ENCODE peak calls at places on chromosomes 6 and 20, in nine cellular contexts. One of them, this sample, is unnamed.

GRCh38 chr20:34083137-34083536 is 28.9 kb downstream of the EIF2S2 start:
- DNase-seq in A549: no peak
- DNase-seq in lower lobe of right lung: peak
- DNase-seq in MM.1S: no peak
- DNase-seq in adrenal gland: peak
- DNase-seq in epithelial cell of esophagus: peak
- DNase-seq in kidney: peak
- DNase-seq in K562: peak
- DNase-seq in IMR-90: peak
- DNase-seq in this sample: no peak

GRCh38 chr6:165439928-165440554 is 130.6 kb upstream of the C6orf118 start:
- DNase-seq in A549: peak
- DNase-seq in lower lobe of right lung: no peak
- DNase-seq in MM.1S: peak
- DNase-seq in adrenal gland: no peak
- DNase-seq in epithelial cell of esophagus: peak
- DNase-seq in kidney: no peak
- DNase-seq in K562: no peak
- DNase-seq in IMR-90: peak
- DNase-seq in this sample: no peak

GRCh38 chr20:46631874-46632446 is 19.3 kb downstream of the SLC13A3 start:
- DNase-seq in A549: no peak
- DNase-seq in lower lobe of right lung: no peak
- DNase-seq in MM.1S: no peak
- DNase-seq in adrenal gland: no peak
- DNase-seq in epithelial cell of esophagus: no peak
- DNase-seq in kidney: no peak
- DNase-seq in K562: no peak
- DNase-seq in IMR-90: no peak
- DNase-seq in this sample: no peak

GRCh38 chr20:8740265-8740664 is 328.6 kb upstream of the PLCB4 start:
- DNase-seq in A549: no peak
- DNase-seq in lower lobe of right lung: no peak
- DNase-seq in MM.1S: no peak
- DNase-seq in adrenal gland: no peak
- DNase-seq in epithelial cell of esophagus: no peak
- DNase-seq in kidney: no peak
- DNase-seq in K562: no peak
- DNase-seq in IMR-90: no peak
- DNase-seq in this sample: no peak

GRCh38 chr20:8131598-8132014 is 460 bp upstream of the PLCB1 start:
- DNase-seq in A549: no peak
- DNase-seq in lower lobe of right lung: peak
- DNase-seq in MM.1S: peak
- DNase-seq in adrenal gland: no peak
- DNase-seq in epithelial cell of esophagus: no peak
- DNase-seq in kidney: no peak
- DNase-seq in K562: no peak
- DNase-seq in IMR-90: peak
- DNase-seq in this sample: no peak

GRCh38 chr6:158853072-158853871 is 34.1 kb upstream of the EZR start:
- DNase-seq in A549: peak
- DNase-seq in lower lobe of right lung: peak
- DNase-seq in MM.1S: peak
- DNase-seq in adrenal gland: peak
- DNase-seq in epithelial cell of esophagus: peak
- DNase-seq in kidney: peak
- DNase-seq in K562: peak
- DNase-seq in IMR-90: peak
- DNase-seq in this sample: no peak

GRCh38 chr6:89439014-89439413 is 6.1 kb downstream of the ANKRD6 start:
- DNase-seq in A549: no peak
- DNase-seq in lower lobe of right lung: no peak
- DNase-seq in MM.1S: no peak
- DNase-seq in adrenal gland: no peak
- DNase-seq in epithelial cell of esophagus: no peak
- DNase-seq in kidney: no peak
- DNase-seq in K562: no peak
- DNase-seq in IMR-90: no peak
- DNase-seq in this sample: no peak

GRCh38 chr6:3195695-3196497 is 31.6 kb downstream of the TUBB2B start:
- DNase-seq in A549: peak
- DNase-seq in lower lobe of right lung: no peak
- DNase-seq in MM.1S: no peak
- DNase-seq in adrenal gland: no peak
- DNase-seq in epithelial cell of esophagus: no peak
- DNase-seq in kidney: no peak
- DNase-seq in K562: peak
- DNase-seq in IMR-90: no peak
- DNase-seq in this sample: no peak

GRCh38 chr6:30344868-30345671 is at the start of gene RPP21:
- DNase-seq in A549: peak
- DNase-seq in lower lobe of right lung: peak
- DNase-seq in MM.1S: peak
- DNase-seq in adrenal gland: peak
- DNase-seq in epithelial cell of esophagus: peak
- DNase-seq in kidney: peak
- DNase-seq in K562: peak
- DNase-seq in IMR-90: peak
- DNase-seq in this sample: peak
- TF ChIP-seq CTCF in A549: no peak
- TF ChIP-seq CTCF in lower lobe of right lung: no peak
- TF ChIP-seq CTCF in MM.1S: no peak
- TF ChIP-seq CTCF in adrenal gland: no peak
- TF ChIP-seq CTCF in epithelial cell of esophagus: no peak
- TF ChIP-seq CTCF in kidney: no peak
- TF ChIP-seq CTCF in K562: no peak
- TF ChIP-seq CTCF in IMR-90: no peak
- TF ChIP-seq CTCF in this sample: peak

DNA sequence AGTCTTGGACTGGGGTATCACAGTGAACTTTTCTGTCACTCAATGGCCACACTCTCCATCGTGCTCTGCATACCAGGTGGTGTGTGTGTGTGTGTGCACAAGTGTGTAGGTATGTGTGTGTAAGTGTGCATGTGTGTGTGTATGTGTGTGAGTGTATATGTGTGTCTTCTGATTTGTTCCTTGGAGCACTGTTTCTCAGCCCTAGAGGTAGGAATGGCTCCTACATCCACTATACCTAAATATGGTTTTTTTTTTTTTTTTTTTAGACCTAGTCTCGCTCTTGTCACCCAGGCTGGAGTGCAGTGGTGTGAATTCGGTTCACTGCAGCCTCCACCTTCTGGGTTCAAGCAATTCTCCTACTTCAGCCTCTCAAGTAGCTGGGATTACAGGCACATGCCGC is 236.6 kb downstream of the PHF3 start:
- DNase-seq in A549: no peak
- DNase-seq in lower lobe of right lung: no peak
- DNase-seq in MM.1S: no peak
- DNase-seq in adrenal gland: no peak
- DNase-seq in epithelial cell of esophagus: no peak
- DNase-seq in kidney: no peak
- DNase-seq in K562: no peak
- DNase-seq in IMR-90: no peak
- DNase-seq in this sample: no peak
- TF ChIP-seq CTCF in A549: no peak
- TF ChIP-seq CTCF in lower lobe of right lung: no peak
- TF ChIP-seq CTCF in MM.1S: no peak
- TF ChIP-seq CTCF in adrenal gland: no peak
- TF ChIP-seq CTCF in epithelial cell of esophagus: peak
- TF ChIP-seq CTCF in kidney: no peak
- TF ChIP-seq CTCF in K562: no peak
- TF ChIP-seq CTCF in IMR-90: no peak
- TF ChIP-seq CTCF in this sample: no peak

DNA sequence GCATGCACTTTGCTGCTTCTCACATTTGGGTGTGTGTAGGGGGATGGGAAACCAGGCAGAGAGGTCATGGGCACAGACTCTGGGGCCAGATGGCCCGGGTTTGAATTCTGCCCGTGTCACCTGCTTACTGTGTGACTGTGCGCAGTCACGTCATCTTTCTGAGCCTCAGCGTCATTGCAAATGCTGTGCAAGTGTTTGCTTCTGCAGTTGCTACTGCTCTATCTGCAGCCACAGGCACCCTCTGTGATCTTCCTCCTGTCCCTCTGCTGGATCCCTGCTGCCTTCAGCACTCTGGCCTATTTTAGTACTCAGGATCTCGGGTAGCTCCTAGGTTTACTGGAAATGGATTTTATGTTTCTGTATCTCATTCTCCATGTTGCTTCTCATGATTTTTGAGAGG is 40.6 kb upstream of the TULP1 start:
- DNase-seq in A549: no peak
- DNase-seq in lower lobe of right lung: no peak
- DNase-seq in MM.1S: no peak
- DNase-seq in adrenal gland: no peak
- DNase-seq in epithelial cell of esophagus: no peak
- DNase-seq in kidney: peak
- DNase-seq in K562: peak
- DNase-seq in IMR-90: no peak
- DNase-seq in this sample: no peak
- TF ChIP-seq CTCF in A549: no peak
- TF ChIP-seq CTCF in lower lobe of right lung: no peak
- TF ChIP-seq CTCF in MM.1S: no peak
- TF ChIP-seq CTCF in adrenal gland: no peak
- TF ChIP-seq CTCF in epithelial cell of esophagus: no peak
- TF ChIP-seq CTCF in kidney: no peak
- TF ChIP-seq CTCF in K562: no peak
- TF ChIP-seq CTCF in IMR-90: no peak
- TF ChIP-seq CTCF in this sample: no peak

GRCh38 chr6:162917506-162917905 is 189.7 kb downstream of the PACRG start:
- DNase-seq in A549: no peak
- DNase-seq in lower lobe of right lung: no peak
- DNase-seq in MM.1S: no peak
- DNase-seq in adrenal gland: no peak
- DNase-seq in epithelial cell of esophagus: no peak
- DNase-seq in kidney: no peak
- DNase-seq in K562: no peak
- DNase-seq in IMR-90: peak
- DNase-seq in this sample: no peak

GRCh38 chr6:162922816-162923215 is 195.0 kb downstream of the PACRG start:
- DNase-seq in A549: no peak
- DNase-seq in lower lobe of right lung: no peak
- DNase-seq in MM.1S: no peak
- DNase-seq in adrenal gland: no peak
- DNase-seq in epithelial cell of esophagus: no peak
- DNase-seq in kidney: no peak
- DNase-seq in K562: no peak
- DNase-seq in IMR-90: no peak
- DNase-seq in this sample: no peak

GRCh38 chr6:162921062-162921461 is 193.3 kb downstream of the PACRG start:
- DNase-seq in A549: no peak
- DNase-seq in lower lobe of right lung: no peak
- DNase-seq in MM.1S: no peak
- DNase-seq in adrenal gland: no peak
- DNase-seq in epithelial cell of esophagus: no peak
- DNase-seq in kidney: no peak
- DNase-seq in K562: no peak
- DNase-seq in IMR-90: no peak
- DNase-seq in this sample: no peak
- TF ChIP-seq CTCF in A549: no peak
- TF ChIP-seq CTCF in lower lobe of right lung: no peak
- TF ChIP-seq CTCF in MM.1S: no peak
- TF ChIP-seq CTCF in adrenal gland: no peak
- TF ChIP-seq CTCF in epithelial cell of esophagus: no peak
- TF ChIP-seq CTCF in kidney: no peak
- TF ChIP-seq CTCF in K562: no peak
- TF ChIP-seq CTCF in IMR-90: no peak
- TF ChIP-seq CTCF in this sample: no peak

GRCh38 chr6:150874184-150874583 is 8.7 kb downstream of the MTHFD1L start:
- DNase-seq in A549: no peak
- DNase-seq in lower lobe of right lung: no peak
- DNase-seq in MM.1S: no peak
- DNase-seq in adrenal gland: no peak
- DNase-seq in epithelial cell of esophagus: no peak
- DNase-seq in kidney: no peak
- DNase-seq in K562: no peak
- DNase-seq in IMR-90: no peak
- DNase-seq in this sample: no peak
- TF ChIP-seq CTCF in A549: no peak
- TF ChIP-seq CTCF in lower lobe of right lung: no peak
- TF ChIP-seq CTCF in MM.1S: no peak
- TF ChIP-seq CTCF in adrenal gland: no peak
- TF ChIP-seq CTCF in epithelial cell of esophagus: no peak
- TF ChIP-seq CTCF in kidney: no peak
- TF ChIP-seq CTCF in K562: no peak
- TF ChIP-seq CTCF in IMR-90: no peak
- TF ChIP-seq CTCF in this sample: no peak

GRCh38 chr6:32488085-32488484 is 42.0 kb downstream of the HLA-DRB5 start:
- DNase-seq in A549: no peak
- DNase-seq in lower lobe of right lung: no peak
- DNase-seq in MM.1S: no peak
- DNase-seq in adrenal gland: no peak
- DNase-seq in epithelial cell of esophagus: no peak
- DNase-seq in kidney: no peak
- DNase-seq in K562: no peak
- DNase-seq in IMR-90: no peak
- DNase-seq in this sample: no peak
- TF ChIP-seq CTCF in A549: no peak
- TF ChIP-seq CTCF in lower lobe of right lung: no peak
- TF ChIP-seq CTCF in MM.1S: no peak
- TF ChIP-seq CTCF in adrenal gland: no peak
- TF ChIP-seq CTCF in epithelial cell of esophagus: no peak
- TF ChIP-seq CTCF in kidney: no peak
- TF ChIP-seq CTCF in K562: no peak
- TF ChIP-seq CTCF in IMR-90: no peak
- TF ChIP-seq CTCF in this sample: no peak

GRCh38 chr6:2102316-2102883 is 143.0 kb downstream of the GMDS start:
- DNase-seq in A549: no peak
- DNase-seq in lower lobe of right lung: no peak
- DNase-seq in MM.1S: no peak
- DNase-seq in adrenal gland: no peak
- DNase-seq in epithelial cell of esophagus: no peak
- DNase-seq in kidney: no peak
- DNase-seq in K562: no peak
- DNase-seq in IMR-90: peak
- DNase-seq in this sample: no peak

GRCh38 chr6:2101213-2101612 is 144.2 kb downstream of the GMDS start:
- DNase-seq in A549: no peak
- DNase-seq in lower lobe of right lung: no peak
- DNase-seq in MM.1S: no peak
- DNase-seq in adrenal gland: no peak
- DNase-seq in epithelial cell of esophagus: no peak
- DNase-seq in kidney: no peak
- DNase-seq in K562: no peak
- DNase-seq in IMR-90: no peak
- DNase-seq in this sample: no peak

GRCh38 chr6:2103644-2104523 is 141.5 kb downstream of the GMDS start:
- DNase-seq in A549: peak
- DNase-seq in lower lobe of right lung: no peak
- DNase-seq in MM.1S: peak
- DNase-seq in adrenal gland: no peak
- DNase-seq in epithelial cell of esophagus: peak
- DNase-seq in kidney: no peak
- DNase-seq in K562: peak
- DNase-seq in IMR-90: peak
- DNase-seq in this sample: no peak

GRCh38 chr6:2102966-2103365 is 142.4 kb downstream of the GMDS start:
- DNase-seq in A549: no peak
- DNase-seq in lower lobe of right lung: no peak
- DNase-seq in MM.1S: no peak
- DNase-seq in adrenal gland: no peak
- DNase-seq in epithelial cell of esophagus: no peak
- DNase-seq in kidney: no peak
- DNase-seq in K562: no peak
- DNase-seq in IMR-90: no peak
- DNase-seq in this sample: no peak

GRCh38 chr6:2104524-2104880 is 140.9 kb downstream of the GMDS start:
- DNase-seq in A549: no peak
- DNase-seq in lower lobe of right lung: no peak
- DNase-seq in MM.1S: no peak
- DNase-seq in adrenal gland: no peak
- DNase-seq in epithelial cell of esophagus: no peak
- DNase-seq in kidney: no peak
- DNase-seq in K562: no peak
- DNase-seq in IMR-90: no peak
- DNase-seq in this sample: no peak
- TF ChIP-seq CTCF in A549: no peak
- TF ChIP-seq CTCF in lower lobe of right lung: no peak
- TF ChIP-seq CTCF in MM.1S: no peak
- TF ChIP-seq CTCF in adrenal gland: no peak
- TF ChIP-seq CTCF in epithelial cell of esophagus: no peak
- TF ChIP-seq CTCF in kidney: no peak
- TF ChIP-seq CTCF in K562: no peak
- TF ChIP-seq CTCF in IMR-90: no peak
- TF ChIP-seq CTCF in this sample: peak